ENCODE peak calls at places on chromosomes 6 and 20, in six cellular contexts. T is astrocyte; H is germinal center; N is stimulated activated CD8-positive, alpha-beta memory T cell treated with anti-CD3 and anti-CD28 coated beads, Interleukin-7, amount 100 ng/mL, for 4 hours; Y is lower lobe of right lung; D is cardiac muscle cell. W is an unnamed sample.

GRCh38 chr6:11317885-11318771 is 85.7 kb upstream of the NEDD9 start:
- DNase-seq in D (peak), H (no peak), N (peak), T (peak), Y (peak), W (no peak)

GRCh38 chr20:51360451-51361230 is 181.9 kb downstream of the NFATC2 start:
- DNase-seq in H (no peak), T (peak), Y (no peak), N (no peak), D (peak), W (no peak)

GRCh38 chr6:128641701-128642100 is 121.3 kb upstream of the PTPRK start:
- DNase-seq in H (no peak), Y (no peak), D (peak), N (no peak), T (no peak), W (no peak)

GRCh38 chr6:7721654-7722053 is 4.2 kb upstream of the BMP6 start:
- DNase-seq in Y (no peak), T (no peak), H (peak), N (no peak), D (peak), W (peak)

GRCh38 chr6:16851758-16852157 is 90.5 kb upstream of the ATXN1 start:
- DNase-seq in D (peak), Y (no peak), N (no peak), H (no peak), T (no peak), W (peak)

GRCh38 chr6:110944681-110945151 is 13.8 kb upstream of the GTF3C6 start:
- DNase-seq in D (peak), H (no peak), Y (no peak), T (peak), N (no peak), W (peak)

GRCh38 chr6:104601008-104601745 is 258.5 kb downstream of the HACE1 start:
- DNase-seq in D (peak), Y (no peak), N (no peak), H (no peak), T (no peak), W (no peak)

GRCh38 chr20:20465259-20465658 is 97.4 kb downstream of the INSM1 start:
- DNase-seq in T (no peak), H (no peak), D (peak), N (no peak), Y (no peak), W (peak)

GRCh38 chr6:31660224-31660997 is at the start of gene C6orf47:
- DNase-seq in Y (peak), T (peak), N (peak), D (peak), H (peak), W (peak)

GRCh38 chr6:35311390-35312075 is 13.9 kb downstream of the DEF6 start:
- DNase-seq in D (no peak), T (no peak), H (no peak), Y (no peak), N (peak), W (peak)

GRCh38 chr20:25012616-25013189 is 20.2 kb upstream of the APMAP start:
- DNase-seq in Y (no peak), T (no peak), D (no peak), H (no peak), N (no peak), W (no peak)

GRCh38 chr6:129599467-129599866 is 110.5 kb downstream of the ARHGAP18 start:
- DNase-seq in D (no peak), H (no peak), T (no peak), Y (no peak), N (no peak), W (no peak)

GRCh38 chr6:21871831-21872230 is 278.3 kb downstream of the SOX4 start:
- DNase-seq in D (no peak), H (no peak), Y (no peak), N (no peak), T (no peak), W (no peak)

GRCh38 chr6:142944126-142945066 is 580 bp downstream of the HIVEP2 start:
- DNase-seq in H (peak), Y (peak), D (peak), N (peak), T (peak), W (peak)

GRCh38 chr6:140921366-140922226 is 1211.1 kb upstream of the GJE1 start:
- DNase-seq in D (peak), H (no peak), Y (no peak), N (no peak), T (peak), W (peak)

GRCh38 chr6:82072771-82073170 is 174.8 kb downstream of the IBTK start:
- DNase-seq in H (no peak), Y (no peak), D (no peak), N (no peak), T (peak), W (no peak)

GRCh38 chr6:88989215-88989614 is 25.8 kb upstream of the RNGTT start:
- DNase-seq in Y (no peak), N (no peak), T (peak), H (no peak), D (peak), W (no peak)

GRCh38 chr6:163180874-163181541 is 233.5 kb upstream of the QKI start:
- DNase-seq in D (peak), N (no peak), H (no peak), Y (peak), T (peak), W (peak)

GRCh38 chr6:113347420-113347819 is 509.7 kb upstream of the MARCKS start:
- DNase-seq in H (no peak), Y (no peak), T (peak), N (no peak), D (peak), W (no peak)

GRCh38 chr20:25052255-25053206 is 5.4 kb downstream of the ACSS1 start:
- DNase-seq in D (peak), H (peak), Y (no peak), T (peak), N (no peak), W (no peak)

GRCh38 chr20:63043348-63044203 is 36.8 kb upstream of the BHLHE23 start:
- DNase-seq in H (no peak), D (no peak), T (no peak), N (no peak), Y (peak), W (no peak)

GRCh38 chr6:14917101-14917500 is 328.8 kb upstream of the JARID2 start:
- DNase-seq in Y (no peak), H (no peak), T (peak), N (no peak), D (peak), W (no peak)

GRCh38 chr20:8291200-8291599 is 159.1 kb downstream of the PLCB1 start:
- DNase-seq in D (no peak), Y (no peak), T (no peak), H (no peak), N (no peak), W (no peak)

GRCh38 chr6:2749972-2750600 is 636 bp downstream of the MYLK4 start:
- DNase-seq in T (no peak), H (peak), D (peak), Y (no peak), N (peak), W (peak)

GRCh38 chr6:1608976-1609661 is 596 bp upstream of the FOXC1 start:
- DNase-seq in N (no peak), Y (no peak), D (peak), H (no peak), T (no peak), W (no peak)

GRCh38 chr20:32456869-32457421 is 98.8 kb downstream of the ASXL1 start:
- DNase-seq in N (no peak), T (no peak), Y (no peak), D (peak), H (peak), W (peak)

GRCh38 chr6:57072108-57072507 is 17.9 kb upstream of the ZNF451 start:
- DNase-seq in N (no peak), T (no peak), H (no peak), D (no peak), Y (no peak), W (no peak)

GRCh38 chr20:23623666-23624065 is 14.1 kb downstream of the CST3 start:
- DNase-seq in Y (no peak), N (no peak), T (no peak), H (no peak), D (no peak), W (no peak)

GRCh38 chr6:45613678-45614077 is 235.9 kb upstream of the SUPT3H start:
- DNase-seq in D (peak), H (no peak), N (no peak), T (no peak), Y (no peak), W (no peak)

GRCh38 chr6:91383207-91383606 is 796.3 kb upstream of the MAP3K7 start:
- DNase-seq in T (no peak), D (no peak), Y (no peak), N (no peak), H (no peak), W (no peak)

W was measured in NAMALWA.